ENCODE peak calls at places on chromosomes 6 and 20, in ten cellular contexts. H is CD4-positive, CD25-positive, alpha-beta regulatory T cell; A is DMS153; Y is epithelial cell of esophagus; G is hippocampal formation; B is T-helper 17 cell; Q is type B pancreatic cell; E is dorsolateral prefrontal cortex; K is NCI-H1092; Z is GM12892. X is an unnamed sample.

GRCh38 chr6:160960067-160960466 is 31.5 kb upstream of the MAP3K4 start:
- DNase-seq in A (no peak), H (no peak), G (no peak), Q (no peak), E (no peak), Y (no peak), K (no peak), B (no peak), Z (no peak), X (no peak)

GRCh38 chr6:107443066-107443903 is 16.1 kb downstream of the PDSS2 start:
- DNase-seq in G (no peak), Y (no peak), K (no peak), B (no peak), Q (no peak), E (no peak), Z (no peak), A (no peak), H (no peak), X (no peak)

GRCh38 chr20:40753472-40753871 is 64.4 kb upstream of the MAFB start:
- DNase-seq in Z (no peak), G (no peak), Q (no peak), B (no peak), K (no peak), E (no peak), Y (no peak), A (no peak), H (no peak), X (peak; percentile 44)

GRCh38 chr6:22788038-22788437 is 218.7 kb downstream of the HDGFL1 start:
- DNase-seq in Y (no peak), Q (no peak), H (no peak), B (no peak), Z (no peak), K (no peak), G (no peak), A (no peak), E (no peak), X (no peak)

GRCh38 chr20:42485566-42485965 is 704.1 kb downstream of the PTPRT start:
- DNase-seq in G (no peak), Q (no peak), E (no peak), H (no peak), B (no peak), K (no peak), A (no peak), Z (no peak), Y (no peak), X (no peak)

GRCh38 chr20:4573564-4574355 is 147.9 kb upstream of the PRND start:
- DNase-seq in A (no peak), Z (no peak), Q (no peak), Y (peak; percentile 87), B (no peak), H (no peak), G (no peak), E (no peak), K (no peak), X (no peak)

GRCh38 chr20:61558726-61559125 is 306.7 kb downstream of the CDH4 start:
- DNase-seq in Q (no peak), Y (peak; percentile 21), K (no peak), G (no peak), E (no peak), B (no peak), A (peak; percentile 9), H (no peak), Z (no peak), X (no peak)

GRCh38 chr20:63215101-63216040 is 560 bp downstream of the YTHDF1 start:
- DNase-seq in G (no peak), H (peak; percentile 46), B (no peak), Y (peak; percentile 50), E (no peak), K (no peak), Z (no peak), A (no peak), Q (no peak), X (no peak)

GRCh38 chr6:113496157-113496556 is 361.0 kb upstream of the MARCKS start:
- DNase-seq in K (no peak), E (no peak), Z (no peak), B (no peak), H (no peak), Q (no peak), A (no peak), Y (no peak), G (no peak), X (no peak)

GRCh38 chr20:19974621-19975435 is 42.3 kb upstream of the NAA20 start:
- DNase-seq in Y (peak; percentile 96), G (peak; percentile 90), B (no peak), A (peak; percentile 31), Q (no peak), E (peak; percentile 56), K (peak; percentile 57), Z (no peak), H (no peak), X (peak; percentile 89)

GRCh38 chr6:129575378-129576118 is 134.4 kb downstream of the ARHGAP18 start:
- DNase-seq in B (no peak), G (no peak), A (no peak), Z (no peak), Q (no peak), H (no peak), Y (peak; percentile 56), K (no peak), E (no peak), X (no peak)

GRCh38 chr6:11277275-11278206 is 45.1 kb upstream of the NEDD9 start:
- DNase-seq in K (no peak), Q (no peak), A (peak; percentile 12), B (peak; percentile 11), Z (peak; percentile 42), H (peak; percentile 18), G (no peak), Y (peak; percentile 76), E (no peak), X (no peak)

GRCh38 chr6:163490826-163491577 is 76.5 kb downstream of the QKI start:
- DNase-seq in G (no peak), Z (no peak), K (no peak), Y (peak; percentile 75), B (no peak), E (no peak), A (peak; percentile 60), H (peak; percentile 36), Q (no peak), X (peak; percentile 85)

GRCh38 chr6:108559097-108559883 is 1.4 kb upstream of the FOXO3 start:
- DNase-seq in B (peak; percentile 86), G (peak; percentile 99), Z (peak; percentile 66), Y (peak; percentile 91), H (peak; percentile 90), Q (peak; percentile 90), A (peak; percentile 69), E (peak; percentile 85), K (peak; percentile 76), X (peak; percentile 94)

GRCh38 chr6:10373642-10374359 is 41.1 kb downstream of the TFAP2A start:
- DNase-seq in H (no peak), Q (no peak), G (no peak), K (no peak), A (no peak), E (no peak), B (no peak), Z (no peak), Y (peak; percentile 36), X (no peak)

GRCh38 chr6:11600251-11600650 is 62.7 kb downstream of the TMEM170B start:
- DNase-seq in B (no peak), G (no peak), A (no peak), Z (no peak), Q (no peak), H (no peak), E (no peak), Y (no peak), K (no peak), X (peak; percentile 18)

GRCh38 chr6:134425521-134426316 is 107.8 kb upstream of the SGK1 start:
- DNase-seq in H (peak; percentile 15), Z (no peak), K (no peak), Q (no peak), B (no peak), A (no peak), E (no peak), Y (peak; percentile 44), G (no peak), X (no peak)

GRCh38 chr6:42860481-42860880 is 18.9 kb upstream of the RPL7L1 start:
- DNase-seq in A (no peak), Q (no peak), B (no peak), E (no peak), G (no peak), Z (no peak), H (no peak), Y (no peak), K (no peak), X (no peak)

GRCh38 chr20:48571945-48572589 is 255.7 kb downstream of the PREX1 start:
- DNase-seq in A (no peak), B (no peak), K (no peak), Y (no peak), H (no peak), E (no peak), Z (no peak), Q (no peak), G (no peak), X (no peak)

GRCh38 chr20:25013478-25014380 is 21.2 kb upstream of the APMAP start:
- DNase-seq in B (no peak), G (no peak), K (no peak), Z (no peak), E (no peak), Q (no peak), Y (no peak), H (no peak), A (no peak), X (no peak)

GRCh38 chr6:11659757-11660156 is 118.8 kb downstream of the ADTRP start:
- DNase-seq in Y (no peak), G (no peak), E (no peak), K (no peak), A (no peak), H (no peak), Q (no peak), Z (no peak), B (no peak), X (no peak)

GRCh38 chr6:164258421-164258820 is 843.9 kb downstream of the QKI start:
- DNase-seq in G (no peak), K (no peak), B (no peak), Q (no peak), Y (no peak), H (no peak), Z (no peak), E (no peak), A (no peak), X (no peak)

GRCh38 chr20:921020-921419 is 4.9 kb upstream of the ANGPT4 start:
- DNase-seq in Q (no peak), G (no peak), A (no peak), Z (no peak), H (no peak), Y (no peak), E (no peak), B (no peak), K (no peak), X (no peak)

GRCh38 chr6:111602481-111603404 is 2.9 kb downstream of the TRAF3IP2 start:
- DNase-seq in B (no peak), Y (peak; percentile 42), Q (no peak), Z (no peak), G (no peak), H (no peak), K (no peak), E (no peak), A (no peak), X (peak; percentile 79)

GRCh38 chr6:32940656-32941411 is at the start of gene HLA-DMB:
- DNase-seq in E (peak; percentile 28), B (peak; percentile 12), G (peak; percentile 32), Z (peak; percentile 36), K (no peak), A (peak; percentile 71), H (peak; percentile 89), Y (peak; percentile 84), Q (no peak), X (no peak)

GRCh38 chr20:10352934-10353866 is 80.8 kb downstream of the MKKS start:
- DNase-seq in E (no peak), Y (no peak), B (no peak), K (no peak), H (no peak), Z (no peak), G (no peak), Q (no peak), A (no peak), X (no peak)

GRCh38 chr6:100592929-100593328 is 128.2 kb upstream of the SIM1 start:
- DNase-seq in B (no peak), K (peak; percentile 83), Z (no peak), Q (no peak), G (no peak), H (no peak), E (no peak), Y (no peak), A (peak; percentile 99), X (no peak)

GRCh38 chr6:1372690-1373089 is 16.7 kb upstream of the FOXF2 start:
- DNase-seq in Y (no peak), Z (no peak), B (no peak), G (no peak), H (no peak), K (no peak), E (no peak), A (no peak), Q (no peak), X (no peak)